ENCODE peak calls at places on chromosomes 12 and 14, in four cellular contexts. W is Daoy; F is putamen; S is activated gamma-delta T cell treated with anti-CD3 and anti-CD28 coated beads, Interleukin-2, amount 50 U/mL, for 16 hours. N is an unnamed sample.

GRCh38 chr12:6535697-6535946 is 1.3 kb downstream of the GAPDH start:
- DNase-seq in F (no peak), W (no peak), S (no peak), N (no peak)

GRCh38 chr12:62767506-62767905 is 167.4 kb downstream of the PPM1H start:
- DNase-seq in W (peak), F (no peak), S (no peak), N (no peak)

GRCh38 chr14:77066555-77067172 is 31.4 kb upstream of the CIPC start:
- DNase-seq in F (no peak), W (no peak), S (no peak), N (no peak)

GRCh38 chr14:100170880-100171279 is 11.4 kb upstream of the DEGS2 start:
- DNase-seq in F (no peak), W (no peak), S (no peak), N (no peak)

GRCh38 chr14:64880382-64881121 is 845 bp upstream of the SPTB start:
- DNase-seq in W (peak), F (peak), S (peak), N (peak)

GRCh38 chr12:101720118-101720517 is 19.1 kb downstream of the SYCP3 start:
- DNase-seq in S (no peak), W (no peak), F (no peak), N (no peak)

GRCh38 chr12:11827096-11827841 is 177.8 kb downstream of the ETV6 start:
- DNase-seq in F (no peak), W (peak), S (no peak), N (no peak)

GRCh38 chr12:130266751-130267150 is 70.9 kb upstream of the PIWIL1 start:
- DNase-seq in W (peak), S (no peak), F (no peak), N (no peak)

GRCh38 chr14:83129503-83129902 is 1595.8 kb upstream of the SEL1L start:
- DNase-seq in W (no peak), F (no peak), S (no peak), N (no peak)

GRCh38 chr14:105502446-105503295 is 11.6 kb downstream of the TEDC1 start:
- DNase-seq in W (no peak), S (no peak), F (no peak), N (no peak)

GRCh38 chr12:6452908-6453630 is 1.2 kb downstream of the TAPBPL start:
- DNase-seq in S (no peak), F (no peak), W (peak), N (peak)

GRCh38 chr12:124764870-124765570 is 98.6 kb downstream of the SCARB1 start:
- DNase-seq in W (peak), F (no peak), S (no peak), N (no peak)

GRCh38 chr12:34403706-34404376 is 381.5 kb downstream of the ALG10 start:
- DNase-seq in S (no peak), W (no peak), F (no peak), N (no peak)

GRCh38 chr14:64417042-64417770 is 29.1 kb downstream of the MTHFD1 start:
- DNase-seq in W (peak), S (no peak), F (no peak), N (no peak)

GRCh38 chr14:92958373-92959188 is 35.6 kb downstream of the CHGA start:
- DNase-seq in S (no peak), W (no peak), F (peak), N (no peak)

GRCh38 chr14:55373784-55374725 is 37.6 kb downstream of the ATG14 start:
- DNase-seq in F (no peak), S (peak), W (peak), N (peak)

GRCh38 chr12:95279835-95280234 is 62.2 kb downstream of the VEZT start:
- DNase-seq in F (no peak), W (no peak), S (no peak), N (no peak)

GRCh38 chr12:12776261-12776660 is 9.2 kb upstream of the APOLD1 start:
- DNase-seq in S (no peak), F (no peak), W (peak), N (no peak)

GRCh38 chr14:92408186-92408585 is 85.2 kb downstream of the SLC24A4 start:
- DNase-seq in W (no peak), F (no peak), S (no peak), N (no peak)

GRCh38 chr14:80315681-80316080 is 104.4 kb upstream of the DIO2 start:
- DNase-seq in W (no peak), F (no peak), S (no peak), N (no peak)

GRCh38 chr12:71045781-71046180 is 112.0 kb downstream of the TSPAN8 start:
- DNase-seq in F (no peak), W (peak), S (no peak), N (peak)

GRCh38 chr12:124236651-124237050 is 58.2 kb upstream of the RFLNA start:
- DNase-seq in S (no peak), W (peak), F (no peak), N (no peak)

GRCh38 chr12:54658306-54659264 is 10.4 kb upstream of the DCD start:
- DNase-seq in W (peak), S (peak), F (no peak), N (peak)

GRCh38 chr12:32841061-32841460 is 55.5 kb downstream of the PKP2 start:
- DNase-seq in S (no peak), W (no peak), F (no peak), N (no peak)

GRCh38 chr12:90036641-90037040 is 328.0 kb upstream of the ATP2B1 start:
- DNase-seq in F (no peak), W (peak), S (no peak), N (no peak)

GRCh38 chr12:80400591-80400991 is 43.4 kb upstream of the PTPRQ start:
- DNase-seq in F (peak), S (no peak), W (peak), N (no peak)

GRCh38 chr12:53701518-53702264 is 25.6 kb downstream of the CALCOCO1 start:
- DNase-seq in S (peak), F (peak), W (peak), N (peak)

GRCh38 chr14:39374846-39375245 is 57.4 kb downstream of the FBXO33 start:
- DNase-seq in S (no peak), F (no peak), W (peak), N (no peak)

GRCh38 chr12:126353604-126354003 is 1288.4 kb downstream of the AACS start:
- DNase-seq in W (no peak), S (no peak), F (no peak), N (no peak)

N was measured in GM12865.